ENCODE peak calls at places on chromosomes 11 and 22, in nine cellular contexts. One of them, this sample, is unnamed.

GRCh38 chr11:45156201-45156600 is 9.8 kb downstream of the PRDM11 start:
- DNase-seq in cardiac fibroblast: no peak
- DNase-seq in hepatic stellate cell: no peak
- DNase-seq in GM12864: no peak
- DNase-seq in lung: no peak
- DNase-seq in psoas muscle: no peak
- DNase-seq in brain microvascular endothelial cell: no peak
- DNase-seq in ovary: no peak
- DNase-seq in AG08395: no peak
- DNase-seq in this sample: no peak

GRCh38 chr22:49598338-49598737 is 229.3 kb downstream of the BRD1 start:
- DNase-seq in cardiac fibroblast: no peak
- DNase-seq in hepatic stellate cell: no peak
- DNase-seq in GM12864: no peak
- DNase-seq in lung: no peak
- DNase-seq in psoas muscle: no peak
- DNase-seq in brain microvascular endothelial cell: no peak
- DNase-seq in ovary: no peak
- DNase-seq in AG08395: no peak
- DNase-seq in this sample: no peak

GRCh38 chr11:26234451-26234850 is 97.5 kb upstream of the ANO3 start:
- DNase-seq in cardiac fibroblast: no peak
- DNase-seq in hepatic stellate cell: no peak
- DNase-seq in GM12864: no peak
- DNase-seq in lung: no peak
- DNase-seq in psoas muscle: no peak
- DNase-seq in brain microvascular endothelial cell: no peak
- DNase-seq in ovary: no peak
- DNase-seq in AG08395: no peak
- DNase-seq in this sample: no peak

GRCh38 chr22:19574247-19574646 is 50.0 kb upstream of the CLDN5 start:
- DNase-seq in cardiac fibroblast: no peak
- DNase-seq in hepatic stellate cell: no peak
- DNase-seq in GM12864: no peak
- DNase-seq in lung: no peak
- DNase-seq in psoas muscle: no peak
- DNase-seq in brain microvascular endothelial cell: no peak
- DNase-seq in ovary: no peak
- DNase-seq in AG08395: no peak
- DNase-seq in this sample: no peak

GRCh38 chr22:34973926-34974325 is 92.0 kb upstream of the ISX start:
- DNase-seq in cardiac fibroblast: no peak
- DNase-seq in hepatic stellate cell: no peak
- DNase-seq in GM12864: no peak
- DNase-seq in lung: no peak
- DNase-seq in psoas muscle: no peak
- DNase-seq in brain microvascular endothelial cell: no peak
- DNase-seq in ovary: no peak
- DNase-seq in AG08395: peak
- DNase-seq in this sample: no peak

GRCh38 chr22:31177420-31178162 is 17.6 kb downstream of the RNF185 start:
- DNase-seq in cardiac fibroblast: peak
- DNase-seq in hepatic stellate cell: peak
- DNase-seq in GM12864: no peak
- DNase-seq in lung: no peak
- DNase-seq in psoas muscle: no peak
- DNase-seq in brain microvascular endothelial cell: peak
- DNase-seq in ovary: no peak
- DNase-seq in AG08395: peak
- DNase-seq in this sample: peak

GRCh38 chr22:17077255-17077654 is 7.5 kb upstream of the IL17RA start:
- DNase-seq in cardiac fibroblast: peak
- DNase-seq in hepatic stellate cell: peak
- DNase-seq in GM12864: no peak
- DNase-seq in lung: no peak
- DNase-seq in psoas muscle: no peak
- DNase-seq in brain microvascular endothelial cell: peak
- DNase-seq in ovary: no peak
- DNase-seq in AG08395: peak
- DNase-seq in this sample: peak

GRCh38 chr11:25860677-25861445 is 471.1 kb upstream of the ANO3 start:
- DNase-seq in cardiac fibroblast: peak
- DNase-seq in hepatic stellate cell: no peak
- DNase-seq in GM12864: no peak
- DNase-seq in lung: no peak
- DNase-seq in psoas muscle: no peak
- DNase-seq in brain microvascular endothelial cell: peak
- DNase-seq in ovary: no peak
- DNase-seq in AG08395: no peak
- DNase-seq in this sample: no peak

This sample was measured in NCI-H69.